ENCODE peak calls at places on chromosome 5, in nine cellular contexts. N is fibroblast of pulmonary artery; D is OCI-LY7; X is fibroblast of mammary gland; Y is lung; L is AG10803; W is naive thymus-derived CD4-positive, alpha-beta T cell; H is foreskin fibroblast; E is ovary. P is an unnamed sample.

GRCh38 chr5:89437450-89438435 is 554.8 kb upstream of the MEF2C start:
- DNase-seq in N (no peak), D (no peak), X (peak; percentile 3), Y (no peak), L (peak; percentile 17), W (no peak), H (peak; percentile 17), E (no peak), P (no peak)

GRCh38 chr5:66436721-66437120 is 159.5 kb upstream of the MAST4 start:
- DNase-seq in N (no peak), D (peak; percentile 30), X (no peak), Y (no peak), L (no peak), W (no peak), H (no peak), E (no peak), P (no peak)

GRCh38 chr5:6134281-6134680 is 244.1 kb downstream of the MED10 start:
- DNase-seq in N (no peak), D (no peak), X (no peak), Y (no peak), L (no peak), W (no peak), H (no peak), E (no peak), P (no peak)

GRCh38 chr5:147057051-147057450 is 177.8 kb upstream of the STK32A start:
- DNase-seq in N (no peak), D (no peak), X (no peak), Y (no peak), L (no peak), W (no peak), H (no peak), E (no peak), P (no peak)

GRCh38 chr5:37214550-37214949 is 34.6 kb downstream of the CPLANE1 start:
- DNase-seq in N (no peak), D (peak; percentile 12), X (no peak), Y (no peak), L (no peak), W (peak; percentile 8), H (no peak), E (no peak), P (no peak)

GRCh38 chr5:173733065-173733824 is 116.8 kb upstream of the BOD1 start:
- DNase-seq in N (no peak), D (peak; percentile 67), X (no peak), Y (no peak), L (no peak), W (no peak), H (no peak), E (no peak), P (no peak)

GRCh38 chr5:116032094-116032517 is at the start of gene ARL14EPL:
- DNase-seq in N (peak; percentile 94), D (no peak), X (peak; percentile 90), Y (peak; percentile 66), L (peak; percentile 71), W (no peak), H (peak; percentile 78), E (peak; percentile 22), P (peak; percentile 90)

GRCh38 chr5:6543346-6543730 is 89.5 kb downstream of the NSUN2 start:
- DNase-seq in N (no peak), D (no peak), X (no peak), Y (no peak), L (no peak), W (no peak), H (no peak), E (no peak), P (no peak)

GRCh38 chr5:71836547-71837112 is 117.6 kb downstream of the CARTPT start:
- DNase-seq in N (peak; percentile 23), D (no peak), X (peak; percentile 24), Y (no peak), L (no peak), W (no peak), H (no peak), E (no peak), P (no peak)

GRCh38 chr5:114387433-114387832 is 25.6 kb downstream of the KCNN2 start:
- DNase-seq in N (no peak), D (no peak), X (no peak), Y (no peak), L (no peak), W (no peak), H (no peak), E (no peak), P (no peak)

GRCh38 chr5:19270153-19270552 is 717.8 kb downstream of the CDH18 start:
- DNase-seq in N (no peak), D (peak; percentile 99), X (no peak), Y (no peak), L (no peak), W (no peak), H (no peak), E (no peak), P (no peak)

GRCh38 chr5:424259-425110 is 18.5 kb upstream of the EXOC3 start:
- DNase-seq in N (no peak), D (peak; percentile 47), X (peak; percentile 29), Y (no peak), L (peak; percentile 52), W (no peak), H (no peak), E (no peak), P (no peak)

GRCh38 chr5:10652606-10653005 is 88.7 kb downstream of the ANKRD33B start:
- DNase-seq in N (no peak), D (no peak), X (no peak), Y (no peak), L (no peak), W (no peak), H (no peak), E (no peak), P (no peak)

GRCh38 chr5:83726912-83727311 is 6.3 kb upstream of the HAPLN1 start:
- DNase-seq in N (no peak), D (no peak), X (no peak), Y (no peak), L (peak; percentile 75), W (no peak), H (no peak), E (no peak), P (no peak)

GRCh38 chr5:31936699-31937098 is 237.4 kb downstream of the GOLPH3 start:
- DNase-seq in N (no peak), D (no peak), X (no peak), Y (no peak), L (no peak), W (no peak), H (no peak), E (no peak), P (no peak)

GRCh38 chr5:31935702-31936347 is 238.3 kb downstream of the GOLPH3 start:
- DNase-seq in N (peak; percentile 11), D (no peak), X (no peak), Y (peak; percentile 51), L (no peak), W (no peak), H (no peak), E (peak; percentile 63), P (peak; percentile 59)

GRCh38 chr5:31937703-31938102 is 236.4 kb downstream of the GOLPH3 start:
- DNase-seq in N (no peak), D (no peak), X (no peak), Y (no peak), L (no peak), W (no peak), H (no peak), E (no peak), P (no peak)

GRCh38 chr5:31939151-31939550 is 235.0 kb downstream of the GOLPH3 start:
- DNase-seq in N (peak; percentile 8), D (no peak), X (peak; percentile 15), Y (no peak), L (peak; percentile 52), W (no peak), H (no peak), E (no peak), P (peak; percentile 34)

DNA sequence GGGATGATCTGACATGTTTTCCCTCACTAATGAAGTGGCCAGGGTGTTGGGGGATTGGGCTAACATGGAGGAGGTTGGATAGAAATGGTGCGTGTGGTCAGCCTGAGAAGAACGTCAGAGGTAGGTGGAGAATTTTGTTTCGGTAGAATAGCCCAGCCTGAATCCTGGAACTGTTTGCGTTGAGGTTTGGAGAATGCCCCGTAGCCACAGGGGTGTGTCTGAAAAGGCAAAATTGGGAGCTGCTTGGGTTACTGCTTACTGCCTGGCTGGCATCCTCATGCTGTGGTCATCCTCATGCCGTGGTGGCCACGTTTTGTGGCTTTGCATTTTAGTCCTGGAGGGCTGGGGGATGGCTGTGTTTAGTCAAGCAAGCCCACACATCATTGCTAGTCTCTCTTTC is 236.9 kb downstream of the GOLPH3 start:
- DNase-seq in N (no peak), D (no peak), X (no peak), Y (no peak), L (peak; percentile 39), W (no peak), H (no peak), E (peak; percentile 47), P (no peak)
- H3K4me3 ChIP-seq in N (no peak overlapping the region), D (no peak overlapping the region), X (no peak overlapping the region), Y (no peak overlapping the region), L (no peak overlapping the region), W (no peak overlapping the region), H (no peak overlapping the region), E (peak overlapping the region; percentile 38), P (no peak overlapping the region)

GRCh38 chr5:150303070-150303595 is 428 bp upstream of the ARSI start:
- DNase-seq in N (peak; percentile 72), D (no peak), X (no peak), Y (no peak), L (peak; percentile 81), W (no peak), H (no peak), E (peak; percentile 45), P (peak; percentile 61)
- H3K4me3 ChIP-seq in N (no peak overlapping the region), D (no peak overlapping the region), X (no peak overlapping the region), Y (no peak overlapping the region), L (peak overlapping the region; percentile 53), W (no peak overlapping the region), H (no peak overlapping the region), E (peak overlapping the region; percentile 40), P (no peak overlapping the region)

GRCh38 chr5:120207139-120207538 is 257.0 kb upstream of the PRR16 start:
- DNase-seq in N (peak; percentile 22), D (no peak), X (peak; percentile 50), Y (no peak), L (peak; percentile 37), W (no peak), H (peak; percentile 8), E (no peak), P (no peak)
- H3K4me3 ChIP-seq in N (no peak overlapping the region), D (no peak overlapping the region), X (no peak overlapping the region), Y (no peak overlapping the region), L (no peak overlapping the region), W (no peak overlapping the region), H (no peak overlapping the region), E (no peak overlapping the region), P (no peak overlapping the region)

GRCh38 chr5:133930824-133931111 is 37.7 kb downstream of the C5orf15 start:
- DNase-seq in N (no peak), D (no peak), X (no peak), Y (no peak), L (no peak), W (no peak), H (no peak), E (no peak), P (no peak)

GRCh38 chr5:133931546-133931945 is 36.9 kb downstream of the C5orf15 start:
- DNase-seq in N (no peak), D (no peak), X (no peak), Y (no peak), L (no peak), W (no peak), H (no peak), E (no peak), P (no peak)

GRCh38 chr5:133928690-133929393 is 39.6 kb downstream of the C5orf15 start:
- DNase-seq in N (no peak), D (peak; percentile 47), X (no peak), Y (no peak), L (no peak), W (no peak), H (no peak), E (no peak), P (no peak)

GRCh38 chr5:133932441-133933168 is 35.8 kb downstream of the C5orf15 start:
- DNase-seq in N (no peak), D (peak; percentile 89), X (no peak), Y (no peak), L (no peak), W (no peak), H (no peak), E (no peak), P (no peak)

GRCh38 chr5:133930061-133930823 is 38.2 kb downstream of the C5orf15 start:
- DNase-seq in N (peak; percentile 55), D (no peak), X (peak; percentile 72), Y (no peak), L (peak; percentile 59), W (peak; percentile 60), H (peak; percentile 40), E (no peak), P (peak; percentile 85)
- H3K4me3 ChIP-seq in N (no peak overlapping the region), D (no peak overlapping the region), X (no peak overlapping the region), Y (no peak overlapping the region), L (no peak overlapping the region), W (peak overlapping the region; percentile 51), H (no peak overlapping the region), E (no peak overlapping the region), P (no peak overlapping the region)